ENCODE peak calls at places on chromosomes 2 and 18, in six cellular contexts. One of them, this sample, is unnamed.

GRCh38 chr2:220847587-220847986 is 724.5 kb downstream of the EPHA4 start:
- DNase-seq in H9: no peak
- DNase-seq in thoracic aorta: no peak
- DNase-seq in colonic mucosa: no peak
- DNase-seq in hepatocyte: peak
- DNase-seq in nephron progenitor cell: no peak
- DNase-seq in this sample: peak

GRCh38 chr18:70384181-70384790 is 95.4 kb downstream of the SOCS6 start:
- DNase-seq in H9: no peak
- DNase-seq in nephron progenitor cell: no peak
- DNase-seq in thoracic aorta: no peak
- DNase-seq in colonic mucosa: peak
- DNase-seq in hepatocyte: peak
- DNase-seq in this sample: peak

GRCh38 chr2:106581755-106582430 is 94.7 kb downstream of the CD8B2 start:
- DNase-seq in hepatocyte: peak
- DNase-seq in H9: peak
- DNase-seq in colonic mucosa: peak
- DNase-seq in thoracic aorta: no peak
- DNase-seq in nephron progenitor cell: peak
- DNase-seq in this sample: peak

GRCh38 chr18:22705328-22705727 is 227.8 kb upstream of the RBBP8 start:
- DNase-seq in nephron progenitor cell: no peak
- DNase-seq in thoracic aorta: no peak
- DNase-seq in colonic mucosa: no peak
- DNase-seq in hepatocyte: peak
- DNase-seq in H9: no peak
- DNase-seq in this sample: peak

GRCh38 chr2:159042115-159042850 is 73.8 kb downstream of the TANC1 start:
- DNase-seq in colonic mucosa: no peak
- DNase-seq in H9: no peak
- DNase-seq in thoracic aorta: no peak
- DNase-seq in hepatocyte: no peak
- DNase-seq in nephron progenitor cell: no peak
- DNase-seq in this sample: no peak

GRCh38 chr2:179946810-179947485 is 60.1 kb downstream of the CWC22 start:
- DNase-seq in thoracic aorta: no peak
- DNase-seq in hepatocyte: no peak
- DNase-seq in H9: no peak
- DNase-seq in colonic mucosa: no peak
- DNase-seq in nephron progenitor cell: no peak
- DNase-seq in this sample: no peak

GRCh38 chr2:234491897-234492296 is 5.0 kb downstream of the ARL4C start:
- DNase-seq in H9: no peak
- DNase-seq in hepatocyte: no peak
- DNase-seq in colonic mucosa: no peak
- DNase-seq in thoracic aorta: no peak
- DNase-seq in nephron progenitor cell: no peak
- DNase-seq in this sample: no peak

GRCh38 chr2:46144133-46144800 is 152.9 kb upstream of the EPAS1 start:
- DNase-seq in hepatocyte: no peak
- DNase-seq in H9: no peak
- DNase-seq in colonic mucosa: no peak
- DNase-seq in nephron progenitor cell: no peak
- DNase-seq in thoracic aorta: no peak
- DNase-seq in this sample: no peak

GRCh38 chr2:239951117-239951734 is 73.9 kb downstream of the NDUFA10 start:
- DNase-seq in hepatocyte: no peak
- DNase-seq in thoracic aorta: no peak
- DNase-seq in nephron progenitor cell: no peak
- DNase-seq in H9: no peak
- DNase-seq in colonic mucosa: no peak
- DNase-seq in this sample: no peak

GRCh38 chr2:8023241-8023640 is 658.6 kb upstream of the ID2 start:
- DNase-seq in H9: no peak
- DNase-seq in colonic mucosa: no peak
- DNase-seq in hepatocyte: no peak
- DNase-seq in thoracic aorta: no peak
- DNase-seq in nephron progenitor cell: no peak
- DNase-seq in this sample: no peak

GRCh38 chr18:50356036-50356945 is 18.6 kb upstream of the SKA1 start:
- DNase-seq in colonic mucosa: no peak
- DNase-seq in hepatocyte: no peak
- DNase-seq in H9: no peak
- DNase-seq in thoracic aorta: no peak
- DNase-seq in nephron progenitor cell: no peak
- DNase-seq in this sample: peak

GRCh38 chr2:225013432-225014048 is 28.7 kb downstream of the DOCK10 start:
- DNase-seq in colonic mucosa: no peak
- DNase-seq in hepatocyte: no peak
- DNase-seq in H9: no peak
- DNase-seq in thoracic aorta: no peak
- DNase-seq in nephron progenitor cell: no peak
- DNase-seq in this sample: no peak

GRCh38 chr18:4125246-4125938 is 329.7 kb downstream of the DLGAP1 start:
- DNase-seq in thoracic aorta: no peak
- DNase-seq in H9: peak
- DNase-seq in nephron progenitor cell: no peak
- DNase-seq in hepatocyte: no peak
- DNase-seq in colonic mucosa: no peak
- DNase-seq in this sample: no peak

GRCh38 chr2:215189393-215189792 is 51.0 kb upstream of the ABCA12 start:
- DNase-seq in H9: no peak
- DNase-seq in colonic mucosa: no peak
- DNase-seq in thoracic aorta: no peak
- DNase-seq in hepatocyte: no peak
- DNase-seq in nephron progenitor cell: no peak
- DNase-seq in this sample: no peak
- TF ChIP-seq CTCF in H9: no peak
- TF ChIP-seq CTCF in colonic mucosa: no peak
- TF ChIP-seq CTCF in thoracic aorta: no peak
- TF ChIP-seq CTCF in hepatocyte: no peak
- TF ChIP-seq CTCF in nephron progenitor cell: no peak
- TF ChIP-seq CTCF in this sample: no peak

GRCh38 chr2:237092920-237093781 is 7.5 kb downstream of the COPS8 start:
- DNase-seq in colonic mucosa: no peak
- DNase-seq in nephron progenitor cell: no peak
- DNase-seq in hepatocyte: peak
- DNase-seq in H9: no peak
- DNase-seq in thoracic aorta: no peak
- DNase-seq in this sample: peak
- TF ChIP-seq CTCF in colonic mucosa: peak
- TF ChIP-seq CTCF in nephron progenitor cell: peak
- TF ChIP-seq CTCF in hepatocyte: peak
- TF ChIP-seq CTCF in H9: peak
- TF ChIP-seq CTCF in thoracic aorta: peak
- TF ChIP-seq CTCF in this sample: peak

DNA sequence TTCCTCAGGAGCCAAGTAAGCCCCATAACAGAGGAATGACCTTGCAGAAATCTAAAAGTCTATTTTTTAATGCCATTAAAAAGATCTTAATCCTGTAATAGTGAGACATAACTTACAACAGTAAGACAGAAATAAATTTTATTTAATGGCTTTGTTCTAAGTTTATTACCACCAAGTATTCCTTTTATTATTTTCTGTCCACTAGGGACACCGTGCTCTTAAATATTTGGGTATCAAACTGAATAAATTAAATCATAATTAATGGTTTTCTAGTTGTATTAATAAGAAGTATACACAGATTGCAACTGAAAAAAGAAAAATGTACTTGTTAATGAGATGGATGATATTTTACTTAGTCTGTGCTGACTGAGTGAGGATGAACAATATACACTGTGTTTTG is 3.1 kb upstream of the B4GALT6 start:
- DNase-seq in nephron progenitor cell: no peak
- DNase-seq in thoracic aorta: no peak
- DNase-seq in H9: no peak
- DNase-seq in colonic mucosa: no peak
- DNase-seq in hepatocyte: no peak
- DNase-seq in this sample: no peak
- TF ChIP-seq CTCF in nephron progenitor cell: peak
- TF ChIP-seq CTCF in thoracic aorta: no peak
- TF ChIP-seq CTCF in H9: peak
- TF ChIP-seq CTCF in colonic mucosa: no peak
- TF ChIP-seq CTCF in hepatocyte: no peak
- TF ChIP-seq CTCF in this sample: peak

DNA sequence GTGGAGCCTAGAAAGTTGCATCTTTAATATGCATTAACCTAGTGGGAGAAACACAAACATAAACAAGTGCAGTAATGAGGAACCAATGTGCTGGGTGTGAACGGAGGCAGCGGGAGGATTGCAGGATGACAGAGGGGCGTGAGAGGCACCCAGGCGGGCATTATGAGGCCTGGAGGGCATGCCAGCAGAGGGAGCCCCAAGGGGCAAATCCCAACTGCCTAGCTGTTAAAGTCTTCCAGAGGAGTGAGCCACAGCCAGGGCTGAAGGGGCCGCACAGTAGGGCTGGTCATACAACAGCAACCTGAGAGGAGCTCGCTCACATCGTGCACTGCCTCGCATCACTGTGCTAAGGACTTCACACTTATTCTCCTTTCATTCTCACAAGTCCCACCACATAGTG is 13.3 kb upstream of the PRELID3A start:
- DNase-seq in thoracic aorta: no peak
- DNase-seq in H9: peak
- DNase-seq in colonic mucosa: no peak
- DNase-seq in hepatocyte: no peak
- DNase-seq in nephron progenitor cell: no peak
- DNase-seq in this sample: no peak
- TF ChIP-seq CTCF in thoracic aorta: no peak
- TF ChIP-seq CTCF in H9: peak
- TF ChIP-seq CTCF in colonic mucosa: no peak
- TF ChIP-seq CTCF in hepatocyte: peak
- TF ChIP-seq CTCF in nephron progenitor cell: no peak
- TF ChIP-seq CTCF in this sample: peak

DNA sequence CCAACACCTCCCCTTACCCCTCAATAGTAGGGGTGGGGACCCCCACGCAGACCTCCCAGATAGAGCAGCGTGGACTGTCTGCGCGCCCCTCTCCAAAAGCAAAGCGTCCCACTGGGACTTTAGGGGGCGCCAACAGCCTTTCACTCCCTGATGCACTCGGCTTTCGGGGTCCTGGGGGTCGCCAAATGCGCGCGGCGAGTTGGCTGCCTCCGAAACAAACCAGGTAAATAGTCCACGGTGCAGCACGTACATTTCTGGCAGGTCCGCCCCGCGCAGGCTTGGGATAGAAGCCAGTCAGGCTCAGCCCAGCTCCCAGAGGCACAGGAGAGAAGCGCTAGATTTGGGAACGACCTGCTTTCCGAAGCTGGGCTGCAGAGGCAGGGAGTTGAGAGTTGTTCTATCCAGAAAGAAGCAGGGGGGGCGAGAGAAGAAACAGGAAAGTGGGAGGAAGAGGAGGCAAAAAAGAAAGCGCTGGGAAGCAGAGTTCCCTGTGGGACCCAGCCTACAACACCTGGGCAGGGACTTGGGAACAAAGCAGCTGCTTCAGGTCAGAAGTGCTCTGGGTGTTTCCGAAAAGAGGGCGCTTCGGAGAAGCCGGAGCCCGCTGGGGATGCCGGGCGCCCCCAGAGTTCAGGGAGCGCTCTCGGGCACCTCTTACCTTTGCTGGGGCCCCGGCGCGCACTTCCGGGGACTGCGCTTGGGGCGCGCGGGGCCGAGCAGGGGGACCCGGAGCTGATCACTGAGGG is 544 bp downstream of the EVA1A start:
- DNase-seq in colonic mucosa: no peak
- DNase-seq in thoracic aorta: no peak
- DNase-seq in hepatocyte: peak
- DNase-seq in nephron progenitor cell: peak
- DNase-seq in H9: peak
- DNase-seq in this sample: no peak
- TF ChIP-seq CTCF in colonic mucosa: no peak
- TF ChIP-seq CTCF in thoracic aorta: no peak
- TF ChIP-seq CTCF in hepatocyte: peak
- TF ChIP-seq CTCF in nephron progenitor cell: peak
- TF ChIP-seq CTCF in H9: peak
- TF ChIP-seq CTCF in this sample: peak

GRCh38 chr18:37297106-37297505 is 268.5 kb downstream of the CELF4 start:
- DNase-seq in hepatocyte: no peak
- DNase-seq in nephron progenitor cell: no peak
- DNase-seq in thoracic aorta: no peak
- DNase-seq in colonic mucosa: no peak
- DNase-seq in H9: no peak
- DNase-seq in this sample: no peak

GRCh38 chr18:37298816-37299215 is 266.8 kb downstream of the CELF4 start:
- DNase-seq in nephron progenitor cell: no peak
- DNase-seq in colonic mucosa: no peak
- DNase-seq in thoracic aorta: no peak
- DNase-seq in H9: no peak
- DNase-seq in hepatocyte: no peak
- DNase-seq in this sample: no peak

GRCh38 chr18:37289423-37289822 is 276.2 kb downstream of the CELF4 start:
- DNase-seq in hepatocyte: no peak
- DNase-seq in colonic mucosa: no peak
- DNase-seq in nephron progenitor cell: no peak
- DNase-seq in H9: no peak
- DNase-seq in thoracic aorta: no peak
- DNase-seq in this sample: no peak

GRCh38 chr18:37299471-37300304 is 265.9 kb downstream of the CELF4 start:
- DNase-seq in colonic mucosa: peak
- DNase-seq in hepatocyte: peak
- DNase-seq in H9: no peak
- DNase-seq in nephron progenitor cell: no peak
- DNase-seq in thoracic aorta: peak
- DNase-seq in this sample: peak

DNA sequence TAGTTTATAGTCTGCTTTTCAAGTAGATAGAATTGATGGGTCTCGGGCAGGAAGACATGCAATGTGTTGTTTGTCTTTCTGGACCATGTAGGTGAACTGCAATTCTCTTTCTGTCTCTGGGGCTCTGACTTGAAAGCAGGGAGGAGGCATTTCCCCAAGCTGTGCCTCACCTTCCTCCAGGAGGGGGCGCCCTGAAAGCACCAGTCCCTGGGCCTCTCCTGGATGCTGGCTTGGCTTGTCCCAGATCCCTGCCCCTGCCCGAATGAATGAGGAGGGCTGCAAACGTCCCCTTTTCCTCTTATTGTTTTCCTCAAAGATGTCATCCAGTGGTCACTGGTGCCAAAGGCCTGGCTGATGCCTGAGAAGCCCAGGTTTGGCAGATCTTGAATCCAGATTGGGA is 270.6 kb downstream of the CELF4 start:
- DNase-seq in hepatocyte: peak
- DNase-seq in thoracic aorta: no peak
- DNase-seq in colonic mucosa: peak
- DNase-seq in H9: peak
- DNase-seq in nephron progenitor cell: peak
- DNase-seq in this sample: no peak
- TF ChIP-seq CTCF in hepatocyte: peak
- TF ChIP-seq CTCF in thoracic aorta: no peak
- TF ChIP-seq CTCF in colonic mucosa: peak
- TF ChIP-seq CTCF in H9: peak
- TF ChIP-seq CTCF in nephron progenitor cell: peak
- TF ChIP-seq CTCF in this sample: peak